ENCODE peak calls at places on chromosomes 16 and 17, in seven cellular contexts. D, H, Z, V, N, S and F are unnamed samples.

GRCh38 chr17:80889231-80889896 is 102.3 kb upstream of the CHMP6 start:
- DNase-seq in N (no peak), D (no peak), H (no peak), V (no peak), Z (no peak), S (no peak), F (no peak)

GRCh38 chr17:64073771-64074703 is 53.6 kb upstream of the ICAM2 start:
- DNase-seq in Z (no peak), V (no peak), D (no peak), S (no peak), N (peak), H (no peak), F (peak)

GRCh38 chr17:17053446-17054379 is 11.5 kb downstream of the MPRIP start:
- DNase-seq in N (no peak), Z (no peak), S (no peak), H (no peak), V (no peak), D (no peak), F (no peak)

GRCh38 chr17:8940866-8941471 is 24.5 kb downstream of the PIK3R5 start:
- DNase-seq in D (no peak), V (no peak), Z (no peak), H (no peak), N (no peak), S (no peak), F (no peak)

GRCh38 chr16:27966756-27967155 is 96.8 kb downstream of the GSG1L start:
- DNase-seq in N (no peak), H (no peak), V (no peak), Z (no peak), D (no peak), S (no peak), F (no peak)

GRCh38 chr17:57213180-57213825 is 43.0 kb upstream of the MSI2 start:
- DNase-seq in D (no peak), H (no peak), N (no peak), S (no peak), V (no peak), Z (no peak), F (no peak)

GRCh38 chr16:67100569-67101300 is 9.0 kb upstream of the PHAF1 start:
- DNase-seq in D (no peak), H (no peak), N (peak), Z (no peak), V (no peak), S (no peak), F (peak)

GRCh38 chr16:64365448-64365858 is 756.4 kb downstream of the CDH11 start:
- DNase-seq in H (no peak), V (no peak), N (no peak), D (no peak), S (no peak), Z (no peak), F (no peak)

GRCh38 chr16:2238396-2239230 is 2.4 kb downstream of the DNASE1L2 start:
- DNase-seq in N (no peak), H (no peak), D (no peak), V (no peak), Z (no peak), S (no peak), F (no peak)

GRCh38 chr16:48231675-48232214 is 12.4 kb upstream of the LONP2 start:
- DNase-seq in N (no peak), Z (peak), V (no peak), H (no peak), S (no peak), D (no peak), F (peak)

GRCh38 chr17:19569785-19570496 is 36.3 kb downstream of the SLC47A1 start:
- DNase-seq in S (no peak), D (no peak), N (no peak), H (no peak), Z (no peak), V (no peak), F (no peak)

GRCh38 chr17:27283057-27283456 is 10.9 kb upstream of the WSB1 start:
- DNase-seq in Z (no peak), N (no peak), V (no peak), D (no peak), S (no peak), H (no peak), F (no peak)

GRCh38 chr16:81634380-81635121 is 144.5 kb upstream of the PLCG2 start:
- DNase-seq in V (no peak), D (no peak), S (no peak), N (peak), Z (no peak), H (no peak), F (no peak)

GRCh38 chr17:41772218-41772585 is 14.3 kb downstream of the JUP start:
- DNase-seq in D (no peak), S (no peak), H (no peak), Z (no peak), N (no peak), V (no peak), F (no peak)

GRCh38 chr16:1078579-1079021 is 6.1 kb downstream of the SSTR5 start:
- DNase-seq in Z (peak), S (no peak), V (no peak), D (no peak), H (no peak), N (peak), F (peak)

GRCh38 chr16:23174622-23175021 is 7.9 kb upstream of the SCNN1G start:
- DNase-seq in D (no peak), V (no peak), N (no peak), H (no peak), Z (no peak), S (no peak), F (no peak)

GRCh38 chr17:64387145-64387473 is 3.6 kb downstream of the PECAM1 start:
- DNase-seq in N (no peak), H (no peak), D (no peak), V (no peak), S (no peak), Z (no peak), F (no peak)

GRCh38 chr17:36849871-36850348 is 87.4 kb upstream of the LHX1 start:
- DNase-seq in N (no peak), H (no peak), Z (no peak), D (no peak), V (no peak), S (no peak), F (no peak)

GRCh38 chr17:39622380-39623006 is 4.3 kb upstream of the PPP1R1B start:
- DNase-seq in N (no peak), H (no peak), V (no peak), D (no peak), Z (no peak), S (no peak), F (no peak)

GRCh38 chr16:84810518-84811273 is 9.1 kb upstream of the CRISPLD2 start:
- DNase-seq in V (no peak), Z (no peak), D (no peak), H (no peak), N (no peak), S (no peak), F (no peak)

GRCh38 chr16:77132051-77132618 is 58.9 kb upstream of the MON1B start:
- DNase-seq in V (no peak), D (no peak), Z (no peak), S (no peak), N (no peak), H (no peak), F (no peak)

GRCh38 chr16:13919330-13919682 is 648 bp upstream of the ERCC4 start:
- DNase-seq in H (no peak), Z (peak), V (no peak), D (no peak), N (peak), S (no peak), F (no peak)